ENCODE peak calls at places on chromosomes 2 and 18, in four cellular contexts. One of them, this sample, is unnamed. For H3K9me3, the result is how much of the 10 kb centered on the place peaks cover.

GRCh38 chr2:16114836-16115235 is 174.5 kb downstream of the MYCN start:
- DNase-seq in GM23248: no peak
- DNase-seq in CD4-positive, CD25-positive, alpha-beta regulatory T cell: no peak
- DNase-seq in IMR-90: no peak
- DNase-seq in this sample: no peak

GRCh38 chr2:62265116-62265515 is 69.2 kb downstream of the B3GNT2 start:
- DNase-seq in GM23248: no peak
- DNase-seq in IMR-90: no peak
- DNase-seq in CD4-positive, CD25-positive, alpha-beta regulatory T cell: no peak
- DNase-seq in this sample: no peak

GRCh38 chr2:207283356-207283755 is 117.6 kb upstream of the KLF7 start:
- DNase-seq in GM23248: peak
- DNase-seq in CD4-positive, CD25-positive, alpha-beta regulatory T cell: no peak
- DNase-seq in IMR-90: no peak
- DNase-seq in this sample: peak

GRCh38 chr2:201151127-201152074 is 31.5 kb upstream of the CASP10 start:
- DNase-seq in CD4-positive, CD25-positive, alpha-beta regulatory T cell: peak
- DNase-seq in IMR-90: peak
- DNase-seq in GM23248: peak
- DNase-seq in this sample: no peak

GRCh38 chr2:148534416-148535205 is 109.9 kb upstream of the EPC2 start:
- DNase-seq in IMR-90: no peak
- DNase-seq in CD4-positive, CD25-positive, alpha-beta regulatory T cell: no peak
- DNase-seq in GM23248: peak
- DNase-seq in this sample: peak

GRCh38 chr18:48202899-48203260 is 206.3 kb downstream of the ZBTB7C start:
- DNase-seq in GM23248: no peak
- DNase-seq in CD4-positive, CD25-positive, alpha-beta regulatory T cell: no peak
- DNase-seq in IMR-90: no peak
- DNase-seq in this sample: no peak

GRCh38 chr2:218873359-218874194 is 7.1 kb upstream of the WNT10A start:
- DNase-seq in GM23248: no peak
- DNase-seq in CD4-positive, CD25-positive, alpha-beta regulatory T cell: no peak
- DNase-seq in IMR-90: no peak
- DNase-seq in this sample: no peak

GRCh38 chr18:41075212-41075611 is 879.8 kb upstream of the PIK3C3 start:
- DNase-seq in GM23248: peak
- DNase-seq in IMR-90: peak
- DNase-seq in CD4-positive, CD25-positive, alpha-beta regulatory T cell: no peak
- DNase-seq in this sample: no peak

GRCh38 chr18:3590096-3590655 is 140.2 kb downstream of the TGIF1 start:
- DNase-seq in GM23248: no peak
- DNase-seq in CD4-positive, CD25-positive, alpha-beta regulatory T cell: no peak
- DNase-seq in IMR-90: no peak
- DNase-seq in this sample: no peak

GRCh38 chr2:163171786-163172549 is 333.4 kb upstream of the KCNH7 start:
- DNase-seq in IMR-90: no peak
- DNase-seq in CD4-positive, CD25-positive, alpha-beta regulatory T cell: no peak
- DNase-seq in GM23248: no peak
- DNase-seq in this sample: no peak

GRCh38 chr2:46187112-46187618 is 110.0 kb upstream of the EPAS1 start:
- DNase-seq in IMR-90: peak
- DNase-seq in CD4-positive, CD25-positive, alpha-beta regulatory T cell: peak
- DNase-seq in GM23248: peak
- DNase-seq in this sample: no peak

GRCh38 chr2:229025653-229026052 is 245.4 kb downstream of the PID1 start:
- DNase-seq in GM23248: no peak
- DNase-seq in CD4-positive, CD25-positive, alpha-beta regulatory T cell: no peak
- DNase-seq in IMR-90: no peak
- DNase-seq in this sample: no peak
- H3K9me3 ChIP-seq in GM23248: under half
- H3K9me3 ChIP-seq in CD4-positive, CD25-positive, alpha-beta regulatory T cell: under half
- H3K9me3 ChIP-seq in IMR-90: under half
- H3K9me3 ChIP-seq in this sample: under half

DNA sequence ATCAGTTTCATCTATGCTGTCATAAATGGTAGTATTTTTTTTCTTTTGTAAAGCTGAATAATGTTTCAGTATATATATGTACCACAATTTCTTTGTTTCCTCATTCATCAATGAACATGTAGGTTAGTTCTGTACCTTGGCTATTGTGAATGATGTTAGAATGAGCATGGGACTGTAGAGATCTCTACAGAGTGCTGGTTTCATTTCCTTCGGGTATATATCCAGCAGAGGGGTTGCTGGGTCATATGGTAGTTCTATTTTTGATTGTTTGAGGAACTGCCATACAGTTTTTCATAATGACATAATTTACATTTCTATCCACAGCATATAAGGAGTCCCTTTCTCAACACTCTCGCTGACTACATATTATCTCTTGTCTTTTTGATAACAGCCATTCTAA is 243.5 kb downstream of the CDH7 start:
- DNase-seq in GM23248: no peak
- DNase-seq in CD4-positive, CD25-positive, alpha-beta regulatory T cell: no peak
- DNase-seq in IMR-90: no peak
- DNase-seq in this sample: no peak
- H3K9me3 ChIP-seq in GM23248: under half
- H3K9me3 ChIP-seq in CD4-positive, CD25-positive, alpha-beta regulatory T cell: under half
- H3K9me3 ChIP-seq in IMR-90: under half
- H3K9me3 ChIP-seq in this sample: under half

DNA sequence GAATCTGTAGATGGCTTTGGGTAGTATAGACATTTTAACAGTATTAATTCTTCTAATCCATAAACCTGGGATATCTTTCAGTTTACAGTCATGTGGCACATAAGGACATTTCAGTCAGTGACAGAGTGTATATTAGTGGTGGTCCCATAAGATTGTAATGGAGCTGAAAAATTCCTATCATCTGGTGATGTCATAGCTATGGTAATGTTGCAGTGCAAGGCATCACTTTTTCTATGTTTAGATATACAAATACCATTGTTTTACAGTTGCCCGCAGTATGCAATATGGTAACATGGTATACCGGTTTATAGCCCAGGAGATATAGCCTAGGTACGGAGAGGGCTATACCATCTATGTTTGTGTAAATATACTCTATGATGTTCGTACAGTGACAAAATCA is 9.7 kb downstream of the CCDC150 start:
- DNase-seq in GM23248: no peak
- DNase-seq in CD4-positive, CD25-positive, alpha-beta regulatory T cell: no peak
- DNase-seq in IMR-90: no peak
- DNase-seq in this sample: no peak
- H3K9me3 ChIP-seq in GM23248: under half
- H3K9me3 ChIP-seq in CD4-positive, CD25-positive, alpha-beta regulatory T cell: under half
- H3K9me3 ChIP-seq in IMR-90: under half
- H3K9me3 ChIP-seq in this sample: under half

GRCh38 chr2:100121124-100121718 is 21.2 kb downstream of the AFF3 start:
- DNase-seq in GM23248: no peak
- DNase-seq in IMR-90: no peak
- DNase-seq in CD4-positive, CD25-positive, alpha-beta regulatory T cell: no peak
- DNase-seq in this sample: no peak
- H3K9me3 ChIP-seq in GM23248: under half
- H3K9me3 ChIP-seq in IMR-90: under half
- H3K9me3 ChIP-seq in CD4-positive, CD25-positive, alpha-beta regulatory T cell: under half
- H3K9me3 ChIP-seq in this sample: under half

GRCh38 chr2:239820836-239821693 is 204.1 kb downstream of the NDUFA10 start:
- DNase-seq in GM23248: no peak
- DNase-seq in CD4-positive, CD25-positive, alpha-beta regulatory T cell: no peak
- DNase-seq in IMR-90: no peak
- DNase-seq in this sample: no peak

GRCh38 chr2:239818531-239819011 is 206.6 kb downstream of the NDUFA10 start:
- DNase-seq in GM23248: no peak
- DNase-seq in IMR-90: no peak
- DNase-seq in CD4-positive, CD25-positive, alpha-beta regulatory T cell: no peak
- DNase-seq in this sample: no peak

GRCh38 chr2:239821694-239822075 is 203.5 kb downstream of the NDUFA10 start:
- DNase-seq in CD4-positive, CD25-positive, alpha-beta regulatory T cell: no peak
- DNase-seq in IMR-90: no peak
- DNase-seq in GM23248: no peak
- DNase-seq in this sample: no peak

GRCh38 chr2:239819091-239819973 is 205.8 kb downstream of the NDUFA10 start:
- DNase-seq in GM23248: peak
- DNase-seq in CD4-positive, CD25-positive, alpha-beta regulatory T cell: no peak
- DNase-seq in IMR-90: no peak
- DNase-seq in this sample: no peak

DNA sequence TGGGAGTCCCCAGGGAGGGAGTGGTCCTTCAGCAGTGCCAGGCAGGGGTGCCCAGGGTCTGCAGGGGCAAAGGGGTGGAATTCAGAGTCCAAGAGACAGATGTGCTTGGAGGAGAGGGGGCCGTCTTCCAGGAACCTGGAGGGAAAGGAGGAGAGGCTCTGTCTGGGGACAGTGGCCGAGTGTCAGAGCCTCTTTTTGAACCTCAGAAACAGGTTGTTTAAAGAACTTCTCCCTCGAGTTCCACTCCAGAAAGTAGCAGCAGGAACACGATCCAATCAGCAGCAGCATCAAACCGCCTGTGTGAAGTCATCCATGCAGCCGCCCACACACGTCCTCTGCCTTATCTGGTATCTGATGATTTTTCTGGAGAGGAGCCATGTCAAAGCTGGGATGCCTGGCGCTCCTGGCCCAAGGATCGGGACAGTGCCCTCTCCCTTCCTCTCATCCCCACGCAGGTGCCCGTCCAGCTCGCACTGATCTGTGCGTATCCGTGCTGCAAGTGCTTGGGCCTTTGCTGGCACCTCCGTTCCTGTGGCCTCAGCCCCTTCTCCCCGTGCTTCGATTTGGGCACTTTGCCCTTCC is 205.1 kb downstream of the NDUFA10 start:
- DNase-seq in IMR-90: no peak
- DNase-seq in GM23248: no peak
- DNase-seq in CD4-positive, CD25-positive, alpha-beta regulatory T cell: no peak
- DNase-seq in this sample: no peak
- H3K9me3 ChIP-seq in IMR-90: under half
- H3K9me3 ChIP-seq in GM23248: under half
- H3K9me3 ChIP-seq in CD4-positive, CD25-positive, alpha-beta regulatory T cell: under half
- H3K9me3 ChIP-seq in this sample: under half